ENCODE peak calls at places on chromosomes 5 and 9, in ten cellular contexts. One of them, this sample, is unnamed.

GRCh38 chr5:41815261-41815660 is 55.0 kb downstream of the OXCT1 start:
- DNase-seq in transverse colon: no peak
- DNase-seq in prostate gland: no peak
- DNase-seq in stomach: no peak
- DNase-seq in sigmoid colon: no peak
- DNase-seq in GM12878: no peak
- DNase-seq in H1: no peak
- DNase-seq in HL-60: no peak
- DNase-seq in HCT116: no peak
- DNase-seq in GM23338: no peak
- DNase-seq in this sample: no peak

GRCh38 chr9:76730795-76731194 is 33.4 kb upstream of the PCA3 start:
- DNase-seq in transverse colon: no peak
- DNase-seq in HCT116: no peak
- DNase-seq in HL-60: no peak
- DNase-seq in sigmoid colon: no peak
- DNase-seq in stomach: no peak
- DNase-seq in H1: no peak
- DNase-seq in GM12878: no peak
- DNase-seq in prostate gland: no peak
- DNase-seq in GM23338: no peak
- DNase-seq in this sample: no peak

GRCh38 chr9:16572005-16572727 is 298.3 kb downstream of the BNC2 start:
- DNase-seq in H1: no peak
- DNase-seq in GM23338: peak
- DNase-seq in sigmoid colon: no peak
- DNase-seq in HL-60: no peak
- DNase-seq in transverse colon: no peak
- DNase-seq in GM12878: no peak
- DNase-seq in stomach: no peak
- DNase-seq in HCT116: no peak
- DNase-seq in prostate gland: no peak
- DNase-seq in this sample: no peak

GRCh38 chr9:37338218-37338617 is 84.3 kb upstream of the GRHPR start:
- DNase-seq in HCT116: no peak
- DNase-seq in GM23338: no peak
- DNase-seq in H1: no peak
- DNase-seq in GM12878: no peak
- DNase-seq in sigmoid colon: no peak
- DNase-seq in prostate gland: no peak
- DNase-seq in stomach: no peak
- DNase-seq in HL-60: no peak
- DNase-seq in transverse colon: no peak
- DNase-seq in this sample: no peak

GRCh38 chr9:8188720-8189407 is 389.3 kb upstream of the DMAC1 start:
- DNase-seq in stomach: no peak
- DNase-seq in H1: no peak
- DNase-seq in HCT116: no peak
- DNase-seq in transverse colon: no peak
- DNase-seq in GM12878: no peak
- DNase-seq in HL-60: no peak
- DNase-seq in GM23338: no peak
- DNase-seq in sigmoid colon: no peak
- DNase-seq in prostate gland: no peak
- DNase-seq in this sample: no peak

GRCh38 chr5:61401726-61402125 is 69.7 kb downstream of the ZSWIM6 start:
- DNase-seq in GM23338: no peak
- DNase-seq in GM12878: no peak
- DNase-seq in stomach: no peak
- DNase-seq in transverse colon: no peak
- DNase-seq in HCT116: no peak
- DNase-seq in sigmoid colon: no peak
- DNase-seq in H1: no peak
- DNase-seq in prostate gland: no peak
- DNase-seq in HL-60: no peak
- DNase-seq in this sample: no peak

GRCh38 chr5:96624631-96625030 is 37.5 kb upstream of the CAST start:
- DNase-seq in stomach: no peak
- DNase-seq in sigmoid colon: no peak
- DNase-seq in HL-60: no peak
- DNase-seq in GM23338: no peak
- DNase-seq in HCT116: no peak
- DNase-seq in GM12878: no peak
- DNase-seq in transverse colon: no peak
- DNase-seq in prostate gland: no peak
- DNase-seq in H1: no peak
- DNase-seq in this sample: no peak

GRCh38 chr5:32170303-32171170 is 3.6 kb downstream of the GOLPH3 start:
- DNase-seq in transverse colon: no peak
- DNase-seq in GM12878: no peak
- DNase-seq in sigmoid colon: no peak
- DNase-seq in H1: no peak
- DNase-seq in prostate gland: no peak
- DNase-seq in HL-60: no peak
- DNase-seq in stomach: no peak
- DNase-seq in GM23338: no peak
- DNase-seq in HCT116: no peak
- DNase-seq in this sample: no peak

GRCh38 chr5:32044904-32045303 is 129.2 kb downstream of the GOLPH3 start:
- DNase-seq in GM12878: no peak
- DNase-seq in HL-60: no peak
- DNase-seq in stomach: no peak
- DNase-seq in sigmoid colon: no peak
- DNase-seq in HCT116: no peak
- DNase-seq in H1: no peak
- DNase-seq in GM23338: no peak
- DNase-seq in prostate gland: no peak
- DNase-seq in transverse colon: no peak
- DNase-seq in this sample: no peak

GRCh38 chr5:64784451-64785025 is 15.8 kb downstream of the CWC27 start:
- DNase-seq in HL-60: no peak
- DNase-seq in GM12878: peak
- DNase-seq in HCT116: peak
- DNase-seq in H1: peak
- DNase-seq in GM23338: peak
- DNase-seq in prostate gland: peak
- DNase-seq in stomach: peak
- DNase-seq in transverse colon: peak
- DNase-seq in sigmoid colon: peak
- DNase-seq in this sample: peak

GRCh38 chr5:30040483-30041116 is 1152.9 kb upstream of the CDH6 start:
- DNase-seq in H1: peak
- DNase-seq in HCT116: peak
- DNase-seq in GM12878: no peak
- DNase-seq in HL-60: peak
- DNase-seq in stomach: no peak
- DNase-seq in transverse colon: no peak
- DNase-seq in sigmoid colon: no peak
- DNase-seq in GM23338: peak
- DNase-seq in prostate gland: no peak
- DNase-seq in this sample: no peak

GRCh38 chr9:98105006-98105405 is 14.0 kb downstream of the TRIM14 start:
- DNase-seq in sigmoid colon: no peak
- DNase-seq in HCT116: no peak
- DNase-seq in stomach: no peak
- DNase-seq in GM23338: no peak
- DNase-seq in GM12878: no peak
- DNase-seq in transverse colon: no peak
- DNase-seq in H1: no peak
- DNase-seq in HL-60: no peak
- DNase-seq in prostate gland: no peak
- DNase-seq in this sample: no peak

GRCh38 chr5:35540002-35540401 is 77.7 kb upstream of the SPEF2 start:
- DNase-seq in sigmoid colon: no peak
- DNase-seq in stomach: no peak
- DNase-seq in prostate gland: no peak
- DNase-seq in GM23338: no peak
- DNase-seq in GM12878: no peak
- DNase-seq in transverse colon: no peak
- DNase-seq in HCT116: no peak
- DNase-seq in H1: no peak
- DNase-seq in HL-60: no peak
- DNase-seq in this sample: no peak

GRCh38 chr9:131678499-131679111 is 61.3 kb downstream of the RAPGEF1 start:
- DNase-seq in HL-60: peak
- DNase-seq in stomach: peak
- DNase-seq in sigmoid colon: peak
- DNase-seq in prostate gland: peak
- DNase-seq in GM23338: peak
- DNase-seq in transverse colon: peak
- DNase-seq in H1: no peak
- DNase-seq in HCT116: peak
- DNase-seq in GM12878: peak
- DNase-seq in this sample: no peak
- TF ChIP-seq POLR2AphosphoS5 in HL-60: no peak
- TF ChIP-seq POLR2AphosphoS5 in stomach: peak
- TF ChIP-seq POLR2AphosphoS5 in sigmoid colon: peak
- TF ChIP-seq POLR2AphosphoS5 in prostate gland: peak
- TF ChIP-seq POLR2AphosphoS5 in GM23338: no peak
- TF ChIP-seq POLR2AphosphoS5 in transverse colon: peak
- TF ChIP-seq POLR2AphosphoS5 in H1: no peak
- TF ChIP-seq POLR2AphosphoS5 in HCT116: peak
- TF ChIP-seq POLR2AphosphoS5 in GM12878: peak
- TF ChIP-seq POLR2AphosphoS5 in this sample: no peak

GRCh38 chr9:125241863-125242739 is 958 bp upstream of the HSPA5 start:
- DNase-seq in HCT116: no peak
- DNase-seq in GM12878: no peak
- DNase-seq in H1: no peak
- DNase-seq in sigmoid colon: peak
- DNase-seq in HL-60: no peak
- DNase-seq in prostate gland: no peak
- DNase-seq in stomach: peak
- DNase-seq in GM23338: no peak
- DNase-seq in transverse colon: peak
- DNase-seq in this sample: no peak
- H3K27ac ChIP-seq in HCT116: peak
- H3K27ac ChIP-seq in GM12878: peak
- H3K27ac ChIP-seq in H1: peak
- H3K27ac ChIP-seq in sigmoid colon: peak
- H3K27ac ChIP-seq in HL-60: peak
- H3K27ac ChIP-seq in prostate gland: peak
- H3K27ac ChIP-seq in stomach: peak
- H3K27ac ChIP-seq in GM23338: peak
- H3K27ac ChIP-seq in transverse colon: peak
- H3K27ac ChIP-seq in this sample: peak

DNA sequence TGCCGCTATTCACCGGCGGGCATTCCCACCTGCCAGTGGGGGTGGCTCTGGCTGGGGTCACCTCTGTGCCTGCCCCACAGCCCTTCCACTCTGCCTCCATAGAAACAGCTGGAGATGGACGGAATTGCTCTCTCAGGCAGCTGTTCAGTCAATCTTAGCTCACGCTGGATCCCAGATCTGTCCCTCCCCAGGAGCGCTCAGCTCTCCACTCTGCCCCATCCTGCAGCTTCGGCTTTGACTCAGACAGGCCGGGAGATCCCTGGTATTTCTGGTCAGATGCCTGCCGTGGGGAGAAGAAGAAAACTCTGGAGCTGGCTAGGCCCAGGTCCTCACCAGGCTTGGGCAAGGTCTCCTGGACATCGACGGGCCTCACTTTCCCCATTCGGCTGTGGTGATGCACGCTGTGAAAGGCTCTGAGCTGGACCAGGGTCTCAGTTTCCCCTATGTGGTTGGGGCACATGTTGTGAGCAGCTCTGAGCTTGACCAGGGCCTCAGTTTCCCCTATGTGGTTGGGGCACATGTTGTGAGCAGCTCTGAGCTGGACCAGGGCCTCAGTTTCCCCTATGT is 7.6 kb upstream of the SLC9A3 start:
- DNase-seq in prostate gland: no peak
- DNase-seq in stomach: no peak
- DNase-seq in GM12878: no peak
- DNase-seq in HL-60: no peak
- DNase-seq in HCT116: no peak
- DNase-seq in transverse colon: no peak
- DNase-seq in GM23338: no peak
- DNase-seq in sigmoid colon: no peak
- DNase-seq in H1: no peak
- DNase-seq in this sample: no peak
- TF ChIP-seq POLR2AphosphoS5 in prostate gland: no peak
- TF ChIP-seq POLR2AphosphoS5 in stomach: no peak
- TF ChIP-seq POLR2AphosphoS5 in GM12878: no peak
- TF ChIP-seq POLR2AphosphoS5 in HL-60: no peak
- TF ChIP-seq POLR2AphosphoS5 in HCT116: no peak
- TF ChIP-seq POLR2AphosphoS5 in transverse colon: no peak
- TF ChIP-seq POLR2AphosphoS5 in GM23338: no peak
- TF ChIP-seq POLR2AphosphoS5 in sigmoid colon: no peak
- TF ChIP-seq POLR2AphosphoS5 in H1: no peak
- TF ChIP-seq POLR2AphosphoS5 in this sample: no peak

DNA sequence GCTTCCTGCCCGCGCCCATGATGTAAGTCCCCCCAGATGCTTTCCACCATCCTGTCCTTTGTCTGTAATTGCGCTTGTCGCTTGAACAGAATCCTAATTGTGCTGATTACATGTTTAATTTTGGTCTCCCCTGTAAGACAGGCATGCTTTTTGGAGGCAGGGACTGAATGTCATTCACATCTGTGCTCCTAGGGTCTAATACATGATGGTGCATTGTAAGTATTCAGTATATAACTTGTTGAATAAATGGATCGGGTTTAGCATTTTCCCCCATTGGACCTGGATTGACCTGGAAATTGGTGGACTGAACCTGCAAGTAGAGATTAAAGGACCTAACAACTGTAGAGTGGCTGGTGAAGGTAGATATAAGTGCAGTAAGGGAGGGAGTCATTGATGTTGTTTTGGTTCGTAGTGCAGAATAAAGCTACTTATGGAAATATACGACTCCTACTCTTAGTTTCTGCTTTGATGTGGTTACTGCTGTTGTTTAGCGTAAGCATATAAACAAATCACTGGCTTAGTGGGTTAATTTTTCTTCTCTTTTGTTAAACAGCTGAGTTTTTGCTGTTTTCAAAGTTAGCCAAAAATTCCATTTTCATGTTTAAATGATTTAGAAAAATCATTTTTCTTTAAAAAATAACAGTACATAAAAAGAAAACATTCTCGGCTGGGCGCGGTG is 57.3 kb downstream of the TRIO start:
- DNase-seq in transverse colon: no peak
- DNase-seq in HL-60: no peak
- DNase-seq in H1: no peak
- DNase-seq in prostate gland: no peak
- DNase-seq in sigmoid colon: no peak
- DNase-seq in HCT116: no peak
- DNase-seq in stomach: no peak
- DNase-seq in GM23338: no peak
- DNase-seq in GM12878: no peak
- DNase-seq in this sample: no peak
- H3K27ac ChIP-seq in transverse colon: peak
- H3K27ac ChIP-seq in HL-60: no peak
- H3K27ac ChIP-seq in H1: no peak
- H3K27ac ChIP-seq in prostate gland: no peak
- H3K27ac ChIP-seq in sigmoid colon: peak
- H3K27ac ChIP-seq in HCT116: no peak
- H3K27ac ChIP-seq in stomach: no peak
- H3K27ac ChIP-seq in GM23338: no peak
- H3K27ac ChIP-seq in GM12878: no peak
- H3K27ac ChIP-seq in this sample: no peak

This sample was measured in breast epithelium.